ENCODE peak calls at places on chromosomes 13 and 19, in nine cellular contexts. One of them, this sample, is unnamed.

GRCh38 chr13:111858571-111858970 is 208.4 kb upstream of the SOX1 start:
- DNase-seq in GM23248: no peak
- DNase-seq in neural progenitor cell: no peak
- DNase-seq in PC-3: no peak
- DNase-seq in HCT116: no peak
- DNase-seq in OCI-LY7: no peak
- DNase-seq in MM.1S: no peak
- DNase-seq in SK-N-SH: no peak
- DNase-seq in hepatocyte: no peak
- DNase-seq in this sample: no peak

GRCh38 chr19:42246143-42246868 is 3.9 kb upstream of the GSK3A start:
- DNase-seq in GM23248: peak; percentile 93
- DNase-seq in neural progenitor cell: peak; percentile 80
- DNase-seq in PC-3: peak; percentile 63
- DNase-seq in HCT116: no peak
- DNase-seq in OCI-LY7: no peak
- DNase-seq in MM.1S: no peak
- DNase-seq in SK-N-SH: peak; percentile 74
- DNase-seq in hepatocyte: peak; percentile 86
- DNase-seq in this sample: peak; percentile 88

GRCh38 chr19:58355891-58356235 is 2.6 kb upstream of the A1BG start:
- DNase-seq in GM23248: no peak
- DNase-seq in neural progenitor cell: no peak
- DNase-seq in PC-3: no peak
- DNase-seq in HCT116: no peak
- DNase-seq in OCI-LY7: no peak
- DNase-seq in MM.1S: no peak
- DNase-seq in SK-N-SH: no peak
- DNase-seq in hepatocyte: no peak
- DNase-seq in this sample: no peak

GRCh38 chr19:54517483-54517882 is 14.9 kb downstream of the LAIR2 start:
- DNase-seq in GM23248: peak; percentile 55
- DNase-seq in neural progenitor cell: peak; percentile 60
- DNase-seq in PC-3: peak; percentile 86
- DNase-seq in HCT116: no peak
- DNase-seq in OCI-LY7: peak; percentile 61
- DNase-seq in MM.1S: peak; percentile 68
- DNase-seq in SK-N-SH: no peak
- DNase-seq in hepatocyte: peak; percentile 41
- DNase-seq in this sample: peak; percentile 78

GRCh38 chr13:44243198-44243852 is 130.3 kb upstream of the SERP2 start:
- DNase-seq in GM23248: peak; percentile 73
- DNase-seq in neural progenitor cell: peak; percentile 59
- DNase-seq in PC-3: peak; percentile 59
- DNase-seq in HCT116: peak; percentile 92
- DNase-seq in OCI-LY7: peak; percentile 84
- DNase-seq in MM.1S: peak; percentile 82
- DNase-seq in SK-N-SH: peak; percentile 28
- DNase-seq in hepatocyte: peak; percentile 46
- DNase-seq in this sample: peak; percentile 81

GRCh38 chr19:48833049-48833448 is 3.2 kb downstream of the HSD17B14 start:
- DNase-seq in GM23248: no peak
- DNase-seq in neural progenitor cell: no peak
- DNase-seq in PC-3: no peak
- DNase-seq in HCT116: no peak
- DNase-seq in OCI-LY7: no peak
- DNase-seq in MM.1S: no peak
- DNase-seq in SK-N-SH: no peak
- DNase-seq in hepatocyte: no peak
- DNase-seq in this sample: no peak

GRCh38 chr19:5090465-5090779 is 121.5 kb downstream of the KDM4B start:
- DNase-seq in GM23248: no peak
- DNase-seq in neural progenitor cell: no peak
- DNase-seq in PC-3: no peak
- DNase-seq in HCT116: no peak
- DNase-seq in OCI-LY7: no peak
- DNase-seq in MM.1S: no peak
- DNase-seq in SK-N-SH: no peak
- DNase-seq in hepatocyte: no peak
- DNase-seq in this sample: no peak

GRCh38 chr13:51861728-51862300 is at the start of gene CCDC70:
- DNase-seq in GM23248: peak; percentile 10
- DNase-seq in neural progenitor cell: no peak
- DNase-seq in PC-3: peak; percentile 72
- DNase-seq in HCT116: no peak
- DNase-seq in OCI-LY7: no peak
- DNase-seq in MM.1S: no peak
- DNase-seq in SK-N-SH: no peak
- DNase-seq in hepatocyte: no peak
- DNase-seq in this sample: no peak

GRCh38 chr13:112711528-112712265 is 21.9 kb downstream of the ATP11A start:
- DNase-seq in GM23248: peak; percentile 98
- DNase-seq in neural progenitor cell: peak; percentile 95
- DNase-seq in PC-3: peak; percentile 77
- DNase-seq in HCT116: peak; percentile 85
- DNase-seq in OCI-LY7: no peak
- DNase-seq in MM.1S: no peak
- DNase-seq in SK-N-SH: no peak
- DNase-seq in hepatocyte: peak; percentile 95
- DNase-seq in this sample: peak; percentile 97

GRCh38 chr13:27022571-27023311 is 148.9 kb downstream of the USP12 start:
- DNase-seq in GM23248: no peak
- DNase-seq in neural progenitor cell: no peak
- DNase-seq in PC-3: peak; percentile 78
- DNase-seq in HCT116: no peak
- DNase-seq in OCI-LY7: no peak
- DNase-seq in MM.1S: no peak
- DNase-seq in SK-N-SH: no peak
- DNase-seq in hepatocyte: peak; percentile 65
- DNase-seq in this sample: no peak

GRCh38 chr13:49893591-49893990 is 42.5 kb downstream of the SPRYD7 start:
- DNase-seq in GM23248: no peak
- DNase-seq in neural progenitor cell: no peak
- DNase-seq in PC-3: no peak
- DNase-seq in HCT116: no peak
- DNase-seq in OCI-LY7: no peak
- DNase-seq in MM.1S: no peak
- DNase-seq in SK-N-SH: no peak
- DNase-seq in hepatocyte: no peak
- DNase-seq in this sample: no peak

GRCh38 chr13:24668511-24668910 is 11.7 kb upstream of the ATP12A start:
- DNase-seq in GM23248: no peak
- DNase-seq in neural progenitor cell: no peak
- DNase-seq in PC-3: no peak
- DNase-seq in HCT116: no peak
- DNase-seq in OCI-LY7: no peak
- DNase-seq in MM.1S: no peak
- DNase-seq in SK-N-SH: no peak
- DNase-seq in hepatocyte: no peak
- DNase-seq in this sample: no peak

GRCh38 chr19:48445256-48445605 is 552 bp upstream of the GRWD1 start:
- DNase-seq in GM23248: peak; percentile 97
- DNase-seq in neural progenitor cell: peak; percentile 83
- DNase-seq in PC-3: peak; percentile 61
- DNase-seq in HCT116: peak; percentile 77
- DNase-seq in OCI-LY7: no peak
- DNase-seq in MM.1S: peak; percentile 84
- DNase-seq in SK-N-SH: peak; percentile 90
- DNase-seq in hepatocyte: peak; percentile 85
- DNase-seq in this sample: peak; percentile 84

GRCh38 chr19:55066107-55066709 is 3.3 kb upstream of the RDH13 start:
- DNase-seq in GM23248: peak; percentile 23
- DNase-seq in neural progenitor cell: peak; percentile 46
- DNase-seq in PC-3: peak; percentile 38
- DNase-seq in HCT116: no peak
- DNase-seq in OCI-LY7: no peak
- DNase-seq in MM.1S: no peak
- DNase-seq in SK-N-SH: no peak
- DNase-seq in hepatocyte: no peak
- DNase-seq in this sample: peak; percentile 60

GRCh38 chr19:39923862-39924261 is 10.6 kb downstream of the FCGBP start:
- DNase-seq in GM23248: no peak
- DNase-seq in neural progenitor cell: no peak
- DNase-seq in PC-3: no peak
- DNase-seq in HCT116: no peak
- DNase-seq in OCI-LY7: no peak
- DNase-seq in MM.1S: no peak
- DNase-seq in SK-N-SH: no peak
- DNase-seq in hepatocyte: no peak
- DNase-seq in this sample: no peak

GRCh38 chr19:39927076-39927475 is 7.4 kb downstream of the FCGBP start:
- DNase-seq in GM23248: no peak
- DNase-seq in neural progenitor cell: no peak
- DNase-seq in PC-3: no peak
- DNase-seq in HCT116: no peak
- DNase-seq in OCI-LY7: no peak
- DNase-seq in MM.1S: no peak
- DNase-seq in SK-N-SH: no peak
- DNase-seq in hepatocyte: no peak
- DNase-seq in this sample: no peak

GRCh38 chr19:39924389-39924788 is 10.0 kb downstream of the FCGBP start:
- DNase-seq in GM23248: no peak
- DNase-seq in neural progenitor cell: no peak
- DNase-seq in PC-3: no peak
- DNase-seq in HCT116: no peak
- DNase-seq in OCI-LY7: no peak
- DNase-seq in MM.1S: no peak
- DNase-seq in SK-N-SH: no peak
- DNase-seq in hepatocyte: no peak
- DNase-seq in this sample: peak; percentile 13

GRCh38 chr19:39926170-39926755 is 8.2 kb downstream of the FCGBP start:
- DNase-seq in GM23248: no peak
- DNase-seq in neural progenitor cell: no peak
- DNase-seq in PC-3: peak; percentile 2
- DNase-seq in HCT116: no peak
- DNase-seq in OCI-LY7: no peak
- DNase-seq in MM.1S: no peak
- DNase-seq in SK-N-SH: no peak
- DNase-seq in hepatocyte: no peak
- DNase-seq in this sample: no peak

GRCh38 chr19:39924952-39925351 is 9.5 kb downstream of the FCGBP start:
- DNase-seq in GM23248: no peak
- DNase-seq in neural progenitor cell: no peak
- DNase-seq in PC-3: no peak
- DNase-seq in HCT116: no peak
- DNase-seq in OCI-LY7: no peak
- DNase-seq in MM.1S: no peak
- DNase-seq in SK-N-SH: no peak
- DNase-seq in hepatocyte: no peak
- DNase-seq in this sample: no peak
- TF ChIP-seq EZH2phosphoT487 in GM23248: no peak
- TF ChIP-seq EZH2phosphoT487 in neural progenitor cell: no peak
- TF ChIP-seq EZH2phosphoT487 in PC-3: no peak
- TF ChIP-seq EZH2phosphoT487 in HCT116: no peak
- TF ChIP-seq EZH2phosphoT487 in OCI-LY7: no peak
- TF ChIP-seq EZH2phosphoT487 in MM.1S: no peak
- TF ChIP-seq EZH2phosphoT487 in SK-N-SH: no peak
- TF ChIP-seq EZH2phosphoT487 in hepatocyte: no peak
- TF ChIP-seq EZH2phosphoT487 in this sample: no peak

DNA sequence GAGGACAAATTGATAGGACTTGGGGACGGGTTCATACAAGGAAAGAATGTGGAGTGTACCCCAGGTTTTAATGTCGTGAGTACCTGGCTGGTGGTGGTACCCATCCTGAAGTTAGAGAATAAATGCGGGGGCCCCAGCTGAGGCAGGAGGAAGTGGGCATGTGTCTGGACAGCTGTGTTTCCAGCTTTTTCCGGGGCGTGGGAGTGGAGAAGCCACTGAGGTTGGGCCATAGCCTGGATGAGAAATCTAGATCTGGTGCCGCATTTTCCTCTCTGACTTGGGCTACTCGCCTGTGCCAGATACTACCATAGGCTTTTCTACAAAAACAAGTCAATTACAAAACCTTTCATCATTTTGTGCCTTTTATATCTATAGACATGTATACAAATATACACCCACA is 147.4 kb downstream of the STK24 start:
- DNase-seq in GM23248: no peak
- DNase-seq in neural progenitor cell: no peak
- DNase-seq in PC-3: no peak
- DNase-seq in HCT116: no peak
- DNase-seq in OCI-LY7: no peak
- DNase-seq in MM.1S: no peak
- DNase-seq in SK-N-SH: no peak
- DNase-seq in hepatocyte: no peak
- DNase-seq in this sample: no peak
- TF ChIP-seq EZH2phosphoT487 in GM23248: no peak
- TF ChIP-seq EZH2phosphoT487 in neural progenitor cell: no peak
- TF ChIP-seq EZH2phosphoT487 in PC-3: no peak
- TF ChIP-seq EZH2phosphoT487 in HCT116: no peak
- TF ChIP-seq EZH2phosphoT487 in OCI-LY7: no peak
- TF ChIP-seq EZH2phosphoT487 in MM.1S: no peak
- TF ChIP-seq EZH2phosphoT487 in SK-N-SH: no peak
- TF ChIP-seq EZH2phosphoT487 in hepatocyte: no peak
- TF ChIP-seq EZH2phosphoT487 in this sample: no peak

GRCh38 chr13:68439821-68440220 is 1209.7 kb upstream of the PCDH9 start:
- DNase-seq in GM23248: peak; percentile 1
- DNase-seq in neural progenitor cell: no peak
- DNase-seq in PC-3: peak; percentile 85
- DNase-seq in HCT116: no peak
- DNase-seq in OCI-LY7: no peak
- DNase-seq in MM.1S: no peak
- DNase-seq in SK-N-SH: no peak
- DNase-seq in hepatocyte: no peak
- DNase-seq in this sample: no peak
- TF ChIP-seq EZH2phosphoT487 in GM23248: no peak
- TF ChIP-seq EZH2phosphoT487 in neural progenitor cell: no peak
- TF ChIP-seq EZH2phosphoT487 in PC-3: no peak
- TF ChIP-seq EZH2phosphoT487 in HCT116: no peak
- TF ChIP-seq EZH2phosphoT487 in OCI-LY7: no peak
- TF ChIP-seq EZH2phosphoT487 in MM.1S: no peak
- TF ChIP-seq EZH2phosphoT487 in SK-N-SH: no peak
- TF ChIP-seq EZH2phosphoT487 in hepatocyte: no peak
- TF ChIP-seq EZH2phosphoT487 in this sample: no peak

GRCh38 chr13:30318026-30318425 is 10.7 kb upstream of the KATNAL1 start:
- DNase-seq in GM23248: no peak
- DNase-seq in neural progenitor cell: no peak
- DNase-seq in PC-3: no peak
- DNase-seq in HCT116: no peak
- DNase-seq in OCI-LY7: peak; percentile 59
- DNase-seq in MM.1S: no peak
- DNase-seq in SK-N-SH: no peak
- DNase-seq in hepatocyte: no peak
- DNase-seq in this sample: no peak

GRCh38 chr13:30323524-30323923 is 16.2 kb upstream of the KATNAL1 start:
- DNase-seq in GM23248: peak; percentile 22
- DNase-seq in neural progenitor cell: no peak
- DNase-seq in PC-3: no peak
- DNase-seq in HCT116: no peak
- DNase-seq in OCI-LY7: no peak
- DNase-seq in MM.1S: no peak
- DNase-seq in SK-N-SH: no peak
- DNase-seq in hepatocyte: no peak
- DNase-seq in this sample: no peak

GRCh38 chr13:30319130-30319529 is 11.8 kb upstream of the KATNAL1 start:
- DNase-seq in GM23248: no peak
- DNase-seq in neural progenitor cell: no peak
- DNase-seq in PC-3: no peak
- DNase-seq in HCT116: no peak
- DNase-seq in OCI-LY7: no peak
- DNase-seq in MM.1S: no peak
- DNase-seq in SK-N-SH: no peak
- DNase-seq in hepatocyte: no peak
- DNase-seq in this sample: no peak

GRCh38 chr13:30322428-30322827 is 15.1 kb upstream of the KATNAL1 start:
- DNase-seq in GM23248: no peak
- DNase-seq in neural progenitor cell: no peak
- DNase-seq in PC-3: no peak
- DNase-seq in HCT116: no peak
- DNase-seq in OCI-LY7: no peak
- DNase-seq in MM.1S: no peak
- DNase-seq in SK-N-SH: no peak
- DNase-seq in hepatocyte: no peak
- DNase-seq in this sample: no peak

GRCh38 chr13:30319703-30320102 is 12.4 kb upstream of the KATNAL1 start:
- DNase-seq in GM23248: peak; percentile 50
- DNase-seq in neural progenitor cell: no peak
- DNase-seq in PC-3: no peak
- DNase-seq in HCT116: no peak
- DNase-seq in OCI-LY7: no peak
- DNase-seq in MM.1S: no peak
- DNase-seq in SK-N-SH: no peak
- DNase-seq in hepatocyte: no peak
- DNase-seq in this sample: no peak
- TF ChIP-seq EZH2phosphoT487 in GM23248: no peak
- TF ChIP-seq EZH2phosphoT487 in neural progenitor cell: no peak
- TF ChIP-seq EZH2phosphoT487 in PC-3: no peak
- TF ChIP-seq EZH2phosphoT487 in HCT116: no peak
- TF ChIP-seq EZH2phosphoT487 in OCI-LY7: no peak
- TF ChIP-seq EZH2phosphoT487 in MM.1S: no peak
- TF ChIP-seq EZH2phosphoT487 in SK-N-SH: no peak
- TF ChIP-seq EZH2phosphoT487 in hepatocyte: no peak
- TF ChIP-seq EZH2phosphoT487 in this sample: no peak

This sample was measured in GM23338.